ENCODE peak calls at places on chromosome 21, in six cellular contexts. E, L, S, U, G and J are unnamed samples.

GRCh38 chr21:34889537-34890257 is 159.4 kb downstream of the RUNX1 start:
- DNase-seq in L (peak; percentile 72), G (peak; percentile 61), S (peak; percentile 65), U (peak; percentile 58), E (peak; percentile 84), J (peak; percentile 69)

GRCh38 chr21:35294231-35294898 is 245.3 kb upstream of the RUNX1 start:
- DNase-seq in G (no peak), E (no peak), U (no peak), L (no peak), S (no peak), J (no peak)

GRCh38 chr21:21200939-21201610 is 202.9 kb downstream of the NCAM2 start:
- DNase-seq in U (no peak), S (no peak), G (no peak), E (no peak), L (no peak), J (no peak)

GRCh38 chr21:35933466-35933865 is 126.9 kb downstream of the SETD4 start:
- DNase-seq in U (no peak), L (no peak), G (no peak), E (peak; percentile 64), S (no peak), J (peak; percentile 18)

GRCh38 chr21:42412636-42412933 is 8.9 kb downstream of the UBASH3A start:
- DNase-seq in G (no peak), U (no peak), L (no peak), E (no peak), S (no peak), J (no peak)

GRCh38 chr21:42595281-42596187 is 57.9 kb upstream of the PDE9A start:
- DNase-seq in L (no peak), S (no peak), E (no peak), U (no peak), G (no peak), J (no peak)

GRCh38 chr21:34511787-34512451 is at the start of gene KCNE1:
- DNase-seq in L (no peak), E (no peak), U (no peak), G (peak; percentile 88), S (no peak), J (no peak)

GRCh38 chr21:45466330-45467220 is 61.6 kb downstream of the COL18A1 start:
- DNase-seq in L (no peak), G (no peak), E (peak; percentile 10), U (no peak), S (no peak), J (no peak)

GRCh38 chr21:44377201-44377921 is 23.9 kb downstream of the TRPM2 start:
- DNase-seq in G (no peak), L (peak; percentile 9), S (no peak), E (no peak), U (no peak), J (no peak)

GRCh38 chr21:33021667-33022066 is 4.1 kb upstream of the OLIG2 start:
- DNase-seq in S (no peak), G (no peak), U (no peak), L (no peak), E (no peak), J (no peak)

GRCh38 chr21:27425172-27425571 is 458.3 kb upstream of the ADAMTS5 start:
- DNase-seq in G (no peak), S (no peak), L (peak; percentile 9), E (no peak), U (no peak), J (no peak)

GRCh38 chr21:36193200-36193599 is 36.6 kb downstream of the DOP1B start:
- DNase-seq in U (no peak), G (no peak), S (no peak), E (no peak), L (no peak), J (no peak)

GRCh38 chr21:36355868-36356267 is 29.3 kb upstream of the CHAF1B start:
- DNase-seq in S (no peak), U (no peak), G (no peak), L (no peak), E (no peak), J (no peak)

GRCh38 chr21:42653492-42654061 is at the start of gene PDE9A:
- DNase-seq in G (no peak), E (peak; percentile 31), L (peak; percentile 81), U (peak; percentile 13), S (no peak), J (no peak)